ENCODE peak calls at places on chromosome 18, in four cellular contexts. One of them, this sample, is unnamed.

GRCh38 chr18:74083071-74083954 is 64.3 kb downstream of the FBXO15 start:
- DNase-seq in AG04450: no peak
- DNase-seq in OCI-LY7: no peak
- DNase-seq in brain microvascular endothelial cell: no peak
- DNase-seq in this sample: no peak

GRCh38 chr18:27839141-27839540 is 337.8 kb downstream of the CDH2 start:
- DNase-seq in AG04450: peak; percentile 27
- DNase-seq in OCI-LY7: no peak
- DNase-seq in brain microvascular endothelial cell: peak; percentile 94
- DNase-seq in this sample: no peak

GRCh38 chr18:77084757-77085035 is 47.9 kb downstream of the MBP start:
- DNase-seq in AG04450: no peak
- DNase-seq in OCI-LY7: no peak
- DNase-seq in brain microvascular endothelial cell: no peak
- DNase-seq in this sample: no peak

GRCh38 chr18:48749768-48750167 is 201.0 kb downstream of the SMAD7 start:
- DNase-seq in AG04450: no peak
- DNase-seq in OCI-LY7: no peak
- DNase-seq in brain microvascular endothelial cell: peak; percentile 22
- DNase-seq in this sample: no peak

GRCh38 chr18:23650963-23651927 is 11.5 kb downstream of the ANKRD29 start:
- DNase-seq in AG04450: peak; percentile 11
- DNase-seq in OCI-LY7: no peak
- DNase-seq in brain microvascular endothelial cell: peak; percentile 72
- DNase-seq in this sample: no peak

GRCh38 chr18:26225915-26226228 is 373 bp upstream of the TAF4B start:
- DNase-seq in AG04450: no peak
- DNase-seq in OCI-LY7: no peak
- DNase-seq in brain microvascular endothelial cell: no peak
- DNase-seq in this sample: no peak

GRCh38 chr18:12165038-12165768 is 71.6 kb downstream of the ANKRD62 start:
- DNase-seq in AG04450: no peak
- DNase-seq in OCI-LY7: no peak
- DNase-seq in brain microvascular endothelial cell: no peak
- DNase-seq in this sample: no peak

GRCh38 chr18:48929951-48930713 is 20.6 kb downstream of the SMAD7 start:
- DNase-seq in AG04450: no peak
- DNase-seq in OCI-LY7: no peak
- DNase-seq in brain microvascular endothelial cell: peak; percentile 91
- DNase-seq in this sample: no peak

GRCh38 chr18:58591286-58591685 is 37.6 kb downstream of the ALPK2 start:
- DNase-seq in AG04450: no peak
- DNase-seq in OCI-LY7: no peak
- DNase-seq in brain microvascular endothelial cell: no peak
- DNase-seq in this sample: no peak

GRCh38 chr18:10330428-10330827 is 124.0 kb upstream of the APCDD1 start:
- DNase-seq in AG04450: no peak
- DNase-seq in OCI-LY7: no peak
- DNase-seq in brain microvascular endothelial cell: no peak
- DNase-seq in this sample: no peak

GRCh38 chr18:55999641-56000040 is 411.6 kb upstream of the TCF4 start:
- DNase-seq in AG04450: no peak
- DNase-seq in OCI-LY7: no peak
- DNase-seq in brain microvascular endothelial cell: no peak
- DNase-seq in this sample: no peak

GRCh38 chr18:50011813-50012445 is 183.0 kb downstream of the MYO5B start:
- DNase-seq in AG04450: peak; percentile 8
- DNase-seq in OCI-LY7: no peak
- DNase-seq in brain microvascular endothelial cell: peak; percentile 70
- DNase-seq in this sample: no peak

GRCh38 chr18:58572181-58572580 is 56.7 kb downstream of the ALPK2 start:
- DNase-seq in AG04450: peak; percentile 98
- DNase-seq in OCI-LY7: no peak
- DNase-seq in brain microvascular endothelial cell: peak; percentile 97
- DNase-seq in this sample: no peak

GRCh38 chr18:50726960-50727589 is 92.7 kb downstream of the MRO start:
- DNase-seq in AG04450: no peak
- DNase-seq in OCI-LY7: no peak
- DNase-seq in brain microvascular endothelial cell: no peak
- DNase-seq in this sample: peak; percentile 48

GRCh38 chr18:58635891-58636290 is 7.0 kb upstream of the ALPK2 start:
- DNase-seq in AG04450: peak; percentile 23
- DNase-seq in OCI-LY7: no peak
- DNase-seq in brain microvascular endothelial cell: peak; percentile 26
- DNase-seq in this sample: no peak

GRCh38 chr18:79494936-79495335 is 99.2 kb downstream of the NFATC1 start:
- DNase-seq in AG04450: no peak
- DNase-seq in OCI-LY7: no peak
- DNase-seq in brain microvascular endothelial cell: no peak
- DNase-seq in this sample: no peak

GRCh38 chr18:38032516-38032915 is 466.9 kb upstream of the CELF4 start:
- DNase-seq in AG04450: no peak
- DNase-seq in OCI-LY7: no peak
- DNase-seq in brain microvascular endothelial cell: no peak
- DNase-seq in this sample: no peak

GRCh38 chr18:22337311-22337710 is 80.4 kb downstream of the CTAGE1 start:
- DNase-seq in AG04450: no peak
- DNase-seq in OCI-LY7: no peak
- DNase-seq in brain microvascular endothelial cell: peak; percentile 24
- DNase-seq in this sample: no peak
- H3K4me3 ChIP-seq in AG04450: no peak overlapping the region
- H3K4me3 ChIP-seq in OCI-LY7: no peak overlapping the region
- H3K4me3 ChIP-seq in brain microvascular endothelial cell: no peak overlapping the region
- H3K4me3 ChIP-seq in this sample: no peak overlapping the region

DNA sequence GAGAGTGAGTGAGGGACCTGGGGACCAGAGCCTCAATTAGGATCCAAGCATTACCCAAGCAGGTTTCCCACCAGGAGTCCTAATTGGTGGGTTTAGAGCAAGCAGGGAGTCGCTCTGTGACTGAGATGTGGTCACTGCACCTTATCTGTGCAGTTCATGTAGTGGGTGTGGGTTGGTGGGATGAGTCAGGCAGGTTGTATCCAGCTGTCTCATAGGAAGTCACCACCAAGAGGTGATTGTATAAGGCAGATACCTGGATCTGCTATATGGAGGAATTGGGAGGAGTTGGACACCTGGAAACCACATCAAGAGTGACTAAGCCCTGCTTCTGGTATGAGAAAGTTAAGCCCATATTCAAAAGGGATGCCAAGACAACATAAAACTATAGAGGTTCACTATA is 106.8 kb downstream of the ARHGAP28 start:
- DNase-seq in AG04450: no peak
- DNase-seq in OCI-LY7: no peak
- DNase-seq in brain microvascular endothelial cell: no peak
- DNase-seq in this sample: no peak
- TF ChIP-seq CTCF in AG04450: no peak
- TF ChIP-seq CTCF in OCI-LY7: no peak
- TF ChIP-seq CTCF in brain microvascular endothelial cell: no peak
- TF ChIP-seq CTCF in this sample: no peak

GRCh38 chr18:34222396-34223163 is 2.1 kb downstream of the NOL4 start:
- DNase-seq in AG04450: no peak
- DNase-seq in OCI-LY7: no peak
- DNase-seq in brain microvascular endothelial cell: no peak
- DNase-seq in this sample: no peak
- H3K4me3 ChIP-seq in AG04450: no peak overlapping the region
- H3K4me3 ChIP-seq in OCI-LY7: no peak overlapping the region
- H3K4me3 ChIP-seq in brain microvascular endothelial cell: peak overlapping the region; percentile 52
- H3K4me3 ChIP-seq in this sample: no peak overlapping the region

GRCh38 chr18:8708670-8709069 is 3.3 kb downstream of the MTCL1 start:
- DNase-seq in AG04450: no peak
- DNase-seq in OCI-LY7: peak; percentile 36
- DNase-seq in brain microvascular endothelial cell: no peak
- DNase-seq in this sample: no peak

GRCh38 chr18:8706545-8706980 is 1.2 kb downstream of the MTCL1 start:
- DNase-seq in AG04450: no peak
- DNase-seq in OCI-LY7: peak; percentile 63
- DNase-seq in brain microvascular endothelial cell: no peak
- DNase-seq in this sample: no peak

GRCh38 chr18:8707946-8708345 is 2.6 kb downstream of the MTCL1 start:
- DNase-seq in AG04450: no peak
- DNase-seq in OCI-LY7: no peak
- DNase-seq in brain microvascular endothelial cell: no peak
- DNase-seq in this sample: no peak

GRCh38 chr18:8705941-8706544 is 687 bp downstream of the MTCL1 start:
- DNase-seq in AG04450: no peak
- DNase-seq in OCI-LY7: peak; percentile 61
- DNase-seq in brain microvascular endothelial cell: no peak
- DNase-seq in this sample: no peak

GRCh38 chr18:8706981-8707940 is 1.9 kb downstream of the MTCL1 start:
- DNase-seq in AG04450: no peak
- DNase-seq in OCI-LY7: peak; percentile 89
- DNase-seq in brain microvascular endothelial cell: peak; percentile 70
- DNase-seq in this sample: no peak
- TF ChIP-seq CTCF in AG04450: peak; percentile 27
- TF ChIP-seq CTCF in OCI-LY7: peak; percentile 75
- TF ChIP-seq CTCF in brain microvascular endothelial cell: peak; percentile 51
- TF ChIP-seq CTCF in this sample: no peak

This sample was measured in GM12864.